ENCODE peak calls at places on chromosomes 3 and 15, in nine cellular contexts. Y, C, S, J, T, I, N, M and F are unnamed samples.

GRCh38 chr3:12708584-12709192 is 44.8 kb upstream of the RAF1 start:
- DNase-seq in N (peak; percentile 77), J (peak; percentile 56), I (no peak), T (no peak), M (no peak), Y (peak; percentile 94), C (no peak), S (peak; percentile 63), F (no peak)

GRCh38 chr15:79432345-79433311 is 492 bp downstream of the MINAR1 start:
- DNase-seq in Y (no peak), I (no peak), C (no peak), J (no peak), N (no peak), M (no peak), T (no peak), S (no peak), F (no peak)

GRCh38 chr3:13419356-13420050 is 619 bp downstream of the NUP210 start:
- DNase-seq in S (peak; percentile 69), I (no peak), M (peak; percentile 43), N (no peak), J (peak; percentile 41), T (peak; percentile 33), C (peak; percentile 70), Y (no peak), F (no peak)

GRCh38 chr3:113570158-113570557 is 37.8 kb downstream of the SIDT1 start:
- DNase-seq in N (no peak), J (no peak), M (no peak), S (no peak), Y (no peak), C (no peak), T (no peak), I (no peak), F (no peak)

GRCh38 chr15:66886241-66886675 is 179.1 kb upstream of the SMAD3 start:
- DNase-seq in N (no peak), C (no peak), Y (no peak), J (no peak), M (no peak), I (no peak), T (no peak), S (no peak), F (no peak)

GRCh38 chr15:25743160-25743908 is 119.8 kb downstream of the ATP10A start:
- DNase-seq in S (no peak), T (no peak), C (no peak), N (no peak), Y (peak; percentile 8), I (no peak), M (peak; percentile 20), J (no peak), F (no peak)

GRCh38 chr3:149909923-149910322 is 60.8 kb downstream of the PFN2 start:
- DNase-seq in I (no peak), J (no peak), N (no peak), C (no peak), S (no peak), T (no peak), Y (no peak), M (no peak), F (no peak)

GRCh38 chr3:129352650-129353588 is 74.2 kb downstream of the HMCES start:
- DNase-seq in M (no peak), T (no peak), I (no peak), N (no peak), S (no peak), C (no peak), Y (no peak), J (no peak), F (no peak)

GRCh38 chr3:2540115-2540514 is 441.4 kb downstream of the CNTN4 start:
- DNase-seq in T (no peak), I (no peak), C (no peak), S (no peak), Y (no peak), N (no peak), J (no peak), M (no peak), F (no peak)

GRCh38 chr3:140629351-140630137 is 48.3 kb upstream of the TRIM42 start:
- DNase-seq in Y (peak; percentile 35), S (no peak), I (no peak), J (no peak), T (no peak), N (peak; percentile 8), M (no peak), C (no peak), F (no peak)

GRCh38 chr3:34212671-34213070 is 414.2 kb downstream of the PDCD6IP start:
- DNase-seq in Y (peak; percentile 4), J (no peak), C (no peak), S (no peak), N (no peak), M (peak; percentile 56), I (no peak), T (no peak), F (no peak)

GRCh38 chr3:64294771-64295170 is 69.5 kb upstream of the PRICKLE2 start:
- DNase-seq in T (no peak), Y (no peak), C (no peak), J (no peak), I (no peak), M (no peak), S (no peak), N (no peak), F (no peak)

GRCh38 chr3:32816439-32817194 is 1.2 kb upstream of the TRIM71 start:
- DNase-seq in C (peak; percentile 14), N (peak; percentile 53), S (peak; percentile 28), M (no peak), Y (no peak), I (no peak), T (peak; percentile 59), J (no peak), F (no peak)

GRCh38 chr3:16606398-16606797 is 1.2 kb upstream of the DAZL start:
- DNase-seq in M (no peak), T (no peak), I (no peak), C (no peak), J (no peak), Y (no peak), N (no peak), S (no peak), F (no peak)

GRCh38 chr3:109607897-109608296 is 270.6 kb upstream of the DPPA4 start:
- DNase-seq in C (no peak), Y (no peak), I (no peak), M (no peak), J (no peak), S (no peak), N (no peak), T (no peak), F (no peak)

GRCh38 chr15:63146684-63147083 is 10.6 kb downstream of the RPS27L start:
- DNase-seq in Y (peak; percentile 27), S (no peak), C (no peak), I (no peak), J (no peak), N (no peak), T (no peak), M (no peak), F (no peak)

GRCh38 chr15:75235760-75236729 is 22.1 kb upstream of the GOLGA6C start:
- DNase-seq in C (no peak), N (peak; percentile 2), M (no peak), T (no peak), Y (no peak), I (no peak), J (peak; percentile 3), S (peak; percentile 72), F (no peak)

GRCh38 chr3:49554639-49555265 is 475 bp downstream of the BSN start:
- DNase-seq in Y (peak; percentile 10), J (peak; percentile 62), N (peak; percentile 84), I (no peak), M (no peak), C (peak; percentile 62), T (peak; percentile 74), S (peak; percentile 81), F (no peak)

GRCh38 chr15:25469377-25469776 is 30.6 kb upstream of the UBE3A start:
- DNase-seq in M (no peak), J (no peak), S (no peak), T (no peak), I (no peak), C (no peak), N (no peak), Y (no peak), F (no peak)

GRCh38 chr15:67843571-67844387 is 3.9 kb upstream of the RNU6-1 start:
- DNase-seq in C (no peak), N (peak; percentile 55), I (no peak), S (no peak), T (no peak), Y (peak; percentile 56), M (peak; percentile 41), J (no peak), F (no peak)